ENCODE peak calls at places on chromosomes 7 and 10, in seven cellular contexts. One of them, this sample, is unnamed.

GRCh38 chr7:44967571-44968446 is 11.0 kb downstream of the MYO1G start:
- DNase-seq in K562: peak
- DNase-seq in fibroblast of mammary gland: no peak
- DNase-seq in Peyer's patch: no peak
- DNase-seq in right atrium auricular region: no peak
- DNase-seq in pancreas: no peak
- DNase-seq in Calu3: no peak
- DNase-seq in this sample: no peak

GRCh38 chr10:75107756-75108683 is 3.4 kb upstream of the SAMD8 start:
- DNase-seq in Peyer's patch: no peak
- DNase-seq in fibroblast of mammary gland: no peak
- DNase-seq in Calu3: peak
- DNase-seq in K562: peak
- DNase-seq in right atrium auricular region: no peak
- DNase-seq in pancreas: no peak
- DNase-seq in this sample: no peak

GRCh38 chr7:47581442-47581820 is 480 bp downstream of the TNS3 start:
- DNase-seq in right atrium auricular region: no peak
- DNase-seq in K562: no peak
- DNase-seq in pancreas: no peak
- DNase-seq in Peyer's patch: no peak
- DNase-seq in Calu3: peak
- DNase-seq in fibroblast of mammary gland: no peak
- DNase-seq in this sample: no peak

GRCh38 chr10:111479966-111480365 is 403.1 kb downstream of the ADRA2A start:
- DNase-seq in Calu3: no peak
- DNase-seq in Peyer's patch: no peak
- DNase-seq in right atrium auricular region: no peak
- DNase-seq in pancreas: no peak
- DNase-seq in fibroblast of mammary gland: no peak
- DNase-seq in K562: no peak
- DNase-seq in this sample: no peak

GRCh38 chr7:31051598-31052503 is at the start of gene ADCYAP1R1:
- DNase-seq in fibroblast of mammary gland: no peak
- DNase-seq in pancreas: no peak
- DNase-seq in K562: no peak
- DNase-seq in Peyer's patch: no peak
- DNase-seq in Calu3: no peak
- DNase-seq in right atrium auricular region: no peak
- DNase-seq in this sample: no peak

GRCh38 chr7:44824894-44825526 is 22.9 kb downstream of the H2AZ2 start:
- DNase-seq in pancreas: no peak
- DNase-seq in Calu3: no peak
- DNase-seq in right atrium auricular region: peak
- DNase-seq in fibroblast of mammary gland: no peak
- DNase-seq in K562: no peak
- DNase-seq in Peyer's patch: no peak
- DNase-seq in this sample: no peak

GRCh38 chr7:1269336-1269890 is 36.7 kb downstream of the UNCX start:
- DNase-seq in fibroblast of mammary gland: no peak
- DNase-seq in Calu3: no peak
- DNase-seq in right atrium auricular region: no peak
- DNase-seq in K562: no peak
- DNase-seq in pancreas: no peak
- DNase-seq in Peyer's patch: no peak
- DNase-seq in this sample: no peak

GRCh38 chr7:157228864-157229422 is 90.2 kb downstream of the UBE3C start:
- DNase-seq in fibroblast of mammary gland: peak
- DNase-seq in K562: no peak
- DNase-seq in Peyer's patch: no peak
- DNase-seq in pancreas: no peak
- DNase-seq in right atrium auricular region: no peak
- DNase-seq in Calu3: peak
- DNase-seq in this sample: no peak

GRCh38 chr7:54880326-54880989 is 121.4 kb upstream of the SEC61G start:
- DNase-seq in fibroblast of mammary gland: no peak
- DNase-seq in Peyer's patch: no peak
- DNase-seq in pancreas: peak
- DNase-seq in right atrium auricular region: no peak
- DNase-seq in Calu3: peak
- DNase-seq in K562: no peak
- DNase-seq in this sample: no peak

GRCh38 chr7:72098812-72099211 is 313.3 kb downstream of the CALN1 start:
- DNase-seq in Calu3: no peak
- DNase-seq in right atrium auricular region: no peak
- DNase-seq in pancreas: peak
- DNase-seq in K562: no peak
- DNase-seq in fibroblast of mammary gland: peak
- DNase-seq in Peyer's patch: no peak
- DNase-seq in this sample: no peak

GRCh38 chr10:13651969-13652720 is 65.4 kb downstream of the PRPF18 start:
- DNase-seq in Calu3: no peak
- DNase-seq in right atrium auricular region: no peak
- DNase-seq in fibroblast of mammary gland: no peak
- DNase-seq in Peyer's patch: no peak
- DNase-seq in K562: no peak
- DNase-seq in pancreas: no peak
- DNase-seq in this sample: no peak

DNA sequence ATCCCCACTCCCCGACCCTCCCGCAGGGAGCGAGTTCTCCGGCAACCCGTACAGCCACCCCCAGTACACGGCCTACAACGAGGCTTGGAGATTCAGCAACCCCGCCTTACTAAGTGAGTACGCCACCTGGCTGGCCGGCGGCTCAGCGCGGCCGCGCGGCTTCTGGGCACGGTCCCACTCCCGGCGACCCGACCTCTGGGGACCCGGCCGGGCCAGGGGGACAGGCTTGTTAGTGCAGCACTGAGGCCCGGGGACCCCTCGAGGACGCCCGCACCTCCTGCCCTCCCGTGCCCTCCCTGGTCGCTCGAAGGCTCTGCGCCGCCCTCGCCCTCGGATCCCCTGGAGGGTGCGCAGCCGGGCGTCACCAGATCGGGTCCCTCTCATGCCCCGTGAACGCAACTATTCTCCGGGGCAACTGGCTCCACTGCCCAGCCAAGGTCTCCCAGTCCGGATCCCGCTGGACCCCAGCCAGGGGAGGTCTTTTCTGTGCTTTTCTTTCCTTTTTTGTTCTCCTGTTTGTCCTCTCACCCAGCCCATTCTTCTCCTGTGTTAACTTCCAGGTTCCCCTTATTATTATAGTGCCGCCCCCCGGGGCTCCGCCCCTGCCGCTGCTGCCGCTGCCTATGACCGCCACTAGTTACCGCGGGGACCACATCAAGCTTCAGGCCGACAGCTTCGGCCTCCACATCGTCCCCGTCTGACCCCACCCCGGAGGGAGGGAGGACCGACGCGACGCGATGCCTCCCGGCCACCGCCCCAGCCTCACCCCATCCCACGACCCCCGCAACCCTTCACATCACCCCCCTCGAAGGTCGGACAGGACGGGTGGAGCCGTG is 81.8 kb downstream of the PAX2 start:
- DNase-seq in K562: peak
- DNase-seq in fibroblast of mammary gland: no peak
- DNase-seq in right atrium auricular region: no peak
- DNase-seq in Peyer's patch: peak
- DNase-seq in Calu3: peak
- DNase-seq in pancreas: peak
- DNase-seq in this sample: peak
- TF ChIP-seq CTCF in K562: no peak
- TF ChIP-seq CTCF in fibroblast of mammary gland: no peak
- TF ChIP-seq CTCF in right atrium auricular region: peak
- TF ChIP-seq CTCF in Peyer's patch: no peak
- TF ChIP-seq CTCF in Calu3: no peak
- TF ChIP-seq CTCF in pancreas: peak
- TF ChIP-seq CTCF in this sample: no peak

GRCh38 chr10:69645296-69645665 is 15.2 kb downstream of the FAM241B start:
- DNase-seq in K562: no peak
- DNase-seq in fibroblast of mammary gland: no peak
- DNase-seq in right atrium auricular region: no peak
- DNase-seq in pancreas: no peak
- DNase-seq in Peyer's patch: no peak
- DNase-seq in Calu3: no peak
- DNase-seq in this sample: no peak

GRCh38 chr10:69647101-69647500 is 17.1 kb downstream of the FAM241B start:
- DNase-seq in right atrium auricular region: no peak
- DNase-seq in Calu3: no peak
- DNase-seq in K562: no peak
- DNase-seq in fibroblast of mammary gland: no peak
- DNase-seq in Peyer's patch: no peak
- DNase-seq in pancreas: no peak
- DNase-seq in this sample: no peak

GRCh38 chr10:69647819-69648218 is 17.8 kb downstream of the FAM241B start:
- DNase-seq in K562: no peak
- DNase-seq in fibroblast of mammary gland: no peak
- DNase-seq in Peyer's patch: no peak
- DNase-seq in pancreas: no peak
- DNase-seq in Calu3: no peak
- DNase-seq in right atrium auricular region: no peak
- DNase-seq in this sample: no peak

GRCh38 chr10:69645751-69646687 is 16.0 kb downstream of the FAM241B start:
- DNase-seq in Calu3: no peak
- DNase-seq in right atrium auricular region: no peak
- DNase-seq in K562: no peak
- DNase-seq in pancreas: no peak
- DNase-seq in Peyer's patch: no peak
- DNase-seq in fibroblast of mammary gland: no peak
- DNase-seq in this sample: no peak

DNA sequence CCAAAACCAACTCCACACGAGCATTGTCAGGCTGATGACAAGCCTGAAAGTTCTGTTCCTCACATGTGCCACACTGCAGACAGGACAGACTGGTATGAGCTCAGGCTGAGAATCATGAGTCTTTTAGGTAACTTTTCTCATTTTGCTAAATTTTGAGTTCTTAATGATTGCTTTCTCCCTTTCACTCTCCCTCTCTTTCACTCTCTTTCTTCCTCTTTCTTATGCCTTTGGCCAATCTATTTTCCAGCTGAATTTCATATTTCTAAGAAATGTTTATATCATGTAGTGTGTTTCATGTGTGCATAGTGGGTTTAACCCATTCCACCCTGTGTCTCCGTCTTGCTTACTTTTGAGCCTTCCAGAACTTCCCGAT is 16.6 kb downstream of the FAM241B start:
- DNase-seq in right atrium auricular region: no peak
- DNase-seq in K562: no peak
- DNase-seq in Peyer's patch: no peak
- DNase-seq in fibroblast of mammary gland: no peak
- DNase-seq in pancreas: no peak
- DNase-seq in Calu3: no peak
- DNase-seq in this sample: no peak
- TF ChIP-seq CTCF in right atrium auricular region: no peak
- TF ChIP-seq CTCF in K562: no peak
- TF ChIP-seq CTCF in Peyer's patch: no peak
- TF ChIP-seq CTCF in fibroblast of mammary gland: no peak
- TF ChIP-seq CTCF in pancreas: no peak
- TF ChIP-seq CTCF in Calu3: no peak
- TF ChIP-seq CTCF in this sample: no peak

GRCh38 chr10:84196083-84196482 is 1.7 kb downstream of the CDHR1 start:
- DNase-seq in right atrium auricular region: no peak
- DNase-seq in pancreas: no peak
- DNase-seq in Calu3: no peak
- DNase-seq in Peyer's patch: no peak
- DNase-seq in K562: no peak
- DNase-seq in fibroblast of mammary gland: no peak
- DNase-seq in this sample: no peak
- TF ChIP-seq CTCF in right atrium auricular region: no peak
- TF ChIP-seq CTCF in pancreas: no peak
- TF ChIP-seq CTCF in Calu3: no peak
- TF ChIP-seq CTCF in Peyer's patch: no peak
- TF ChIP-seq CTCF in K562: no peak
- TF ChIP-seq CTCF in fibroblast of mammary gland: no peak
- TF ChIP-seq CTCF in this sample: no peak

DNA sequence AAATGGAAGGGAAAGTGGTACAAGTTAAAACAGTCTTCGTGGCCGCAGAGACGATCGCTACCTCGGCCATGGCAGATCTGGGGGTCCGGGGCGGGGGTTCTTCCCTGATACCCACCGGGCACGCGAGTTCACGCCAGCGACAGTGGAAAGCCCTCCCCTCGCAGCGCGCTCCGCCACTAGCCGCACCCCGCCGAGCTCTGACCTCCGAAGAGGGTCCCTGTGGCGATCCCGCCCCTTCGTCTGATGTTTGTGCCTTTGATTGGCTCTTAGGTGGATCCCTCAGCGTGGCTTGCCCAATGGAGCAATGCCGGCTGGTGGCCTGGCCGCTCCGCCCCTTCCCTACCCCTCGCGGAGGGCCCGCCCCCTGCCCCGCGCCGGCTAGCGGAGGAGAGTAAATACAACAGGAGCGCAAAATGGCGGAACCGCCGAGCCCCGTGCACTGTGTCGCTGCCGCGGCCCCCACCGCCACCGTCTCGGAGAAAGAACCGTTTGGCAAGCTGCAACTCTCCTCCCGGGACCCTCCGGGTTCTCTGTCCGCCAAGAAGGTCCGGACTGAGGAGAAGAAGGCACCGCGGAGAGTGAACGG is at the start of gene RSBN1L:
- DNase-seq in Calu3: peak
- DNase-seq in K562: peak
- DNase-seq in fibroblast of mammary gland: peak
- DNase-seq in Peyer's patch: peak
- DNase-seq in right atrium auricular region: peak
- DNase-seq in pancreas: peak
- DNase-seq in this sample: peak
- TF ChIP-seq CTCF in Calu3: no peak
- TF ChIP-seq CTCF in K562: peak
- TF ChIP-seq CTCF in fibroblast of mammary gland: no peak
- TF ChIP-seq CTCF in Peyer's patch: no peak
- TF ChIP-seq CTCF in right atrium auricular region: peak
- TF ChIP-seq CTCF in pancreas: no peak
- TF ChIP-seq CTCF in this sample: no peak

GRCh38 chr7:140447841-140448240 is 31.5 kb downstream of the MKRN1 start:
- DNase-seq in Calu3: no peak
- DNase-seq in right atrium auricular region: no peak
- DNase-seq in pancreas: no peak
- DNase-seq in K562: no peak
- DNase-seq in fibroblast of mammary gland: no peak
- DNase-seq in Peyer's patch: no peak
- DNase-seq in this sample: no peak

GRCh38 chr7:140451716-140452115 is 27.6 kb downstream of the MKRN1 start:
- DNase-seq in Peyer's patch: no peak
- DNase-seq in right atrium auricular region: no peak
- DNase-seq in Calu3: no peak
- DNase-seq in fibroblast of mammary gland: no peak
- DNase-seq in pancreas: no peak
- DNase-seq in K562: no peak
- DNase-seq in this sample: no peak

GRCh38 chr7:140441519-140441918 is 37.7 kb downstream of the RAB19 start:
- DNase-seq in pancreas: no peak
- DNase-seq in Peyer's patch: no peak
- DNase-seq in right atrium auricular region: no peak
- DNase-seq in Calu3: no peak
- DNase-seq in K562: no peak
- DNase-seq in fibroblast of mammary gland: no peak
- DNase-seq in this sample: no peak

GRCh38 chr7:140448781-140449180 is 30.5 kb downstream of the MKRN1 start:
- DNase-seq in right atrium auricular region: no peak
- DNase-seq in Peyer's patch: no peak
- DNase-seq in fibroblast of mammary gland: no peak
- DNase-seq in pancreas: no peak
- DNase-seq in K562: no peak
- DNase-seq in Calu3: no peak
- DNase-seq in this sample: no peak

GRCh38 chr7:140446467-140446866 is 32.8 kb downstream of the MKRN1 start:
- DNase-seq in Peyer's patch: no peak
- DNase-seq in K562: no peak
- DNase-seq in right atrium auricular region: no peak
- DNase-seq in Calu3: no peak
- DNase-seq in pancreas: no peak
- DNase-seq in fibroblast of mammary gland: no peak
- DNase-seq in this sample: no peak
- TF ChIP-seq CTCF in Peyer's patch: no peak
- TF ChIP-seq CTCF in K562: peak
- TF ChIP-seq CTCF in right atrium auricular region: no peak
- TF ChIP-seq CTCF in Calu3: no peak
- TF ChIP-seq CTCF in pancreas: no peak
- TF ChIP-seq CTCF in fibroblast of mammary gland: no peak
- TF ChIP-seq CTCF in this sample: no peak

This sample was measured in activated B cell treated with CpG ODN at 0.5 μM for 24 hours.